ENCODE peak calls at places on chromosomes 6 and 20, in nine cellular contexts. One of them, this sample, is unnamed.

GRCh38 chr6:149861603-149862423 is 2.3 kb downstream of the LRP11 start:
- DNase-seq in RWPE1: no peak
- DNase-seq in endothelial cell: no peak
- DNase-seq in progenitor cell of endocrine pancreas: no peak
- DNase-seq in A549: no peak
- DNase-seq in GM13976: no peak
- DNase-seq in NB4: no peak
- DNase-seq in cardiac muscle cell: no peak
- DNase-seq in choroid plexus epithelial cell: no peak
- DNase-seq in this sample: no peak

GRCh38 chr20:58839474-58839874 is 11.2 kb downstream of the GNAS-AS1 start:
- DNase-seq in RWPE1: peak; percentile 44
- DNase-seq in endothelial cell: peak; percentile 57
- DNase-seq in progenitor cell of endocrine pancreas: no peak
- DNase-seq in A549: peak; percentile 57
- DNase-seq in GM13976: no peak
- DNase-seq in NB4: peak; percentile 74
- DNase-seq in cardiac muscle cell: peak; percentile 72
- DNase-seq in choroid plexus epithelial cell: peak; percentile 36
- DNase-seq in this sample: peak; percentile 68

GRCh38 chr20:34516874-34517542 is 786 bp downstream of the DYNLRB1 start:
- DNase-seq in RWPE1: peak; percentile 64
- DNase-seq in endothelial cell: peak; percentile 21
- DNase-seq in progenitor cell of endocrine pancreas: no peak
- DNase-seq in A549: no peak
- DNase-seq in GM13976: no peak
- DNase-seq in NB4: peak; percentile 61
- DNase-seq in cardiac muscle cell: peak; percentile 28
- DNase-seq in choroid plexus epithelial cell: peak; percentile 27
- DNase-seq in this sample: peak; percentile 66

GRCh38 chr6:33860706-33861474 is 57.1 kb upstream of the MLN start:
- DNase-seq in RWPE1: no peak
- DNase-seq in endothelial cell: peak; percentile 30
- DNase-seq in progenitor cell of endocrine pancreas: no peak
- DNase-seq in A549: no peak
- DNase-seq in GM13976: no peak
- DNase-seq in NB4: peak; percentile 80
- DNase-seq in cardiac muscle cell: no peak
- DNase-seq in choroid plexus epithelial cell: peak; percentile 64
- DNase-seq in this sample: peak; percentile 44

GRCh38 chr20:44068311-44068710 is 118.7 kb downstream of the JPH2 start:
- DNase-seq in RWPE1: no peak
- DNase-seq in endothelial cell: no peak
- DNase-seq in progenitor cell of endocrine pancreas: no peak
- DNase-seq in A549: no peak
- DNase-seq in GM13976: no peak
- DNase-seq in NB4: peak; percentile 66
- DNase-seq in cardiac muscle cell: no peak
- DNase-seq in choroid plexus epithelial cell: no peak
- DNase-seq in this sample: peak; percentile 27

GRCh38 chr20:36821964-36822437 is 48.4 kb upstream of the DSN1 start:
- DNase-seq in RWPE1: no peak
- DNase-seq in endothelial cell: no peak
- DNase-seq in progenitor cell of endocrine pancreas: no peak
- DNase-seq in A549: no peak
- DNase-seq in GM13976: no peak
- DNase-seq in NB4: no peak
- DNase-seq in cardiac muscle cell: no peak
- DNase-seq in choroid plexus epithelial cell: no peak
- DNase-seq in this sample: no peak

GRCh38 chr6:113857565-113858066 is 471 bp downstream of the MARCKS start:
- DNase-seq in RWPE1: peak; percentile 28
- DNase-seq in endothelial cell: peak; percentile 8
- DNase-seq in progenitor cell of endocrine pancreas: no peak
- DNase-seq in A549: peak; percentile 20
- DNase-seq in GM13976: peak; percentile 24
- DNase-seq in NB4: peak; percentile 2
- DNase-seq in cardiac muscle cell: peak; percentile 38
- DNase-seq in choroid plexus epithelial cell: peak; percentile 41
- DNase-seq in this sample: peak; percentile 5

GRCh38 chr20:2879148-2879547 is 5.9 kb downstream of the PTPRA start:
- DNase-seq in RWPE1: peak; percentile 70
- DNase-seq in endothelial cell: no peak
- DNase-seq in progenitor cell of endocrine pancreas: no peak
- DNase-seq in A549: no peak
- DNase-seq in GM13976: no peak
- DNase-seq in NB4: no peak
- DNase-seq in cardiac muscle cell: no peak
- DNase-seq in choroid plexus epithelial cell: peak; percentile 56
- DNase-seq in this sample: no peak

GRCh38 chr6:152993847-152994246 is 8.7 kb downstream of the MTRF1L start:
- DNase-seq in RWPE1: no peak
- DNase-seq in endothelial cell: no peak
- DNase-seq in progenitor cell of endocrine pancreas: no peak
- DNase-seq in A549: no peak
- DNase-seq in GM13976: no peak
- DNase-seq in NB4: no peak
- DNase-seq in cardiac muscle cell: no peak
- DNase-seq in choroid plexus epithelial cell: no peak
- DNase-seq in this sample: no peak

GRCh38 chr6:69391106-69391505 is 405.7 kb downstream of the LMBRD1 start:
- DNase-seq in RWPE1: no peak
- DNase-seq in endothelial cell: no peak
- DNase-seq in progenitor cell of endocrine pancreas: no peak
- DNase-seq in A549: no peak
- DNase-seq in GM13976: no peak
- DNase-seq in NB4: no peak
- DNase-seq in cardiac muscle cell: no peak
- DNase-seq in choroid plexus epithelial cell: no peak
- DNase-seq in this sample: no peak

GRCh38 chr6:106141441-106142237 is 55.5 kb downstream of the PRDM1 start:
- DNase-seq in RWPE1: no peak
- DNase-seq in endothelial cell: no peak
- DNase-seq in progenitor cell of endocrine pancreas: no peak
- DNase-seq in A549: no peak
- DNase-seq in GM13976: peak; percentile 66
- DNase-seq in NB4: no peak
- DNase-seq in cardiac muscle cell: peak; percentile 55
- DNase-seq in choroid plexus epithelial cell: no peak
- DNase-seq in this sample: peak; percentile 96

GRCh38 chr6:114058435-114058834 is 87.5 kb upstream of the HDAC2 start:
- DNase-seq in RWPE1: no peak
- DNase-seq in endothelial cell: no peak
- DNase-seq in progenitor cell of endocrine pancreas: no peak
- DNase-seq in A549: no peak
- DNase-seq in GM13976: no peak
- DNase-seq in NB4: no peak
- DNase-seq in cardiac muscle cell: no peak
- DNase-seq in choroid plexus epithelial cell: no peak
- DNase-seq in this sample: no peak

DNA sequence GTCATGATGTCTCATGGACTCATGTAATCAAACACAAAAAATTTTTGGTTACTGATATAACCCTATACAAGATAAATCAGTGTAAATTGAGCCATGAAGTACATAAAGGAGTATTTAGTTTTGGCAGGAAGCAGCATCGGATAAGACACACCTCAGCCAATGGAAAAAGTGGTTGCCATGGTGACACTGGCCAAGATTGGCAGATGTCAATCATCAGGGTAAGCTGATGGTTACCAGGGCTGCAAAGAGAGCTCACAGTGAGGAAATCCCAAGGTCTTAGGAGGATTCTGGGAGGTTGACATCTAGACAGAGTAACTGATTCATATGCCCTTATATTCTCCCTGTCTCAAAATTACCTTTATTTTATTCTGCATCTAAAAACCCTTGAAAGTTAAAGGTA is 203.8 kb upstream of the PCSK2 start:
- DNase-seq in RWPE1: no peak
- DNase-seq in endothelial cell: no peak
- DNase-seq in progenitor cell of endocrine pancreas: no peak
- DNase-seq in A549: no peak
- DNase-seq in GM13976: no peak
- DNase-seq in NB4: no peak
- DNase-seq in cardiac muscle cell: no peak
- DNase-seq in choroid plexus epithelial cell: no peak
- DNase-seq in this sample: no peak
- TF ChIP-seq CTCF in RWPE1: no peak
- TF ChIP-seq CTCF in endothelial cell: no peak
- TF ChIP-seq CTCF in progenitor cell of endocrine pancreas: no peak
- TF ChIP-seq CTCF in A549: no peak
- TF ChIP-seq CTCF in GM13976: no peak
- TF ChIP-seq CTCF in NB4: no peak
- TF ChIP-seq CTCF in cardiac muscle cell: no peak
- TF ChIP-seq CTCF in choroid plexus epithelial cell: no peak
- TF ChIP-seq CTCF in this sample: no peak

GRCh38 chr6:127120109-127120786 is 1.8 kb downstream of the RSPO3 start:
- DNase-seq in RWPE1: no peak
- DNase-seq in endothelial cell: peak; percentile 15
- DNase-seq in progenitor cell of endocrine pancreas: peak; percentile 18
- DNase-seq in A549: no peak
- DNase-seq in GM13976: peak; percentile 32
- DNase-seq in NB4: no peak
- DNase-seq in cardiac muscle cell: no peak
- DNase-seq in choroid plexus epithelial cell: no peak
- DNase-seq in this sample: no peak

GRCh38 chr6:127120787-127121636 is 2.5 kb downstream of the RSPO3 start:
- DNase-seq in RWPE1: peak; percentile 57
- DNase-seq in endothelial cell: peak; percentile 88
- DNase-seq in progenitor cell of endocrine pancreas: peak; percentile 82
- DNase-seq in A549: peak; percentile 41
- DNase-seq in GM13976: peak; percentile 77
- DNase-seq in NB4: peak; percentile 88
- DNase-seq in cardiac muscle cell: peak; percentile 88
- DNase-seq in choroid plexus epithelial cell: peak; percentile 92
- DNase-seq in this sample: peak; percentile 81

GRCh38 chr6:127124196-127124595 is 5.7 kb downstream of the RSPO3 start:
- DNase-seq in RWPE1: no peak
- DNase-seq in endothelial cell: no peak
- DNase-seq in progenitor cell of endocrine pancreas: no peak
- DNase-seq in A549: no peak
- DNase-seq in GM13976: no peak
- DNase-seq in NB4: no peak
- DNase-seq in cardiac muscle cell: no peak
- DNase-seq in choroid plexus epithelial cell: no peak
- DNase-seq in this sample: no peak

GRCh38 chr6:127119361-127120108 is 1.1 kb downstream of the RSPO3 start:
- DNase-seq in RWPE1: no peak
- DNase-seq in endothelial cell: peak; percentile 34
- DNase-seq in progenitor cell of endocrine pancreas: peak; percentile 22
- DNase-seq in A549: peak; percentile 5
- DNase-seq in GM13976: peak; percentile 65
- DNase-seq in NB4: peak; percentile 12
- DNase-seq in cardiac muscle cell: peak; percentile 42
- DNase-seq in choroid plexus epithelial cell: no peak
- DNase-seq in this sample: peak; percentile 27

DNA sequence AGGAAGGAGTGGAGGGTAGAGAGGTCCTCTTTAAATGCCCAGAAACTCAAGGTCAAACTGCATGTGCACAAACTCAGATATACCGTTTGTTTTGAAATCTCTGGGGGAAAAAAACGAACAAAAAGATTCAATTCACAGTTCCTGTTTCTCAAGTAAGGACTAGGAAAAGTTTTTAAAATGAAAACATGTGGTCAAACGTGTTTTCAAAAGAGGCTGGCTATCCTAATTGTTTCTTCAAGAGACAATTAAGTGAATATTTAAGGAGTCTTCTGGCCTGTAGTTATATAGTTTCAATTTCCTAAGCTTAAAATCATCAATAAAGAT is 3.1 kb downstream of the RSPO3 start:
- DNase-seq in RWPE1: no peak
- DNase-seq in endothelial cell: no peak
- DNase-seq in progenitor cell of endocrine pancreas: no peak
- DNase-seq in A549: no peak
- DNase-seq in GM13976: no peak
- DNase-seq in NB4: no peak
- DNase-seq in cardiac muscle cell: no peak
- DNase-seq in choroid plexus epithelial cell: no peak
- DNase-seq in this sample: no peak
- TF ChIP-seq CTCF in RWPE1: no peak
- TF ChIP-seq CTCF in endothelial cell: no peak
- TF ChIP-seq CTCF in progenitor cell of endocrine pancreas: no peak
- TF ChIP-seq CTCF in A549: no peak
- TF ChIP-seq CTCF in GM13976: no peak
- TF ChIP-seq CTCF in NB4: no peak
- TF ChIP-seq CTCF in cardiac muscle cell: no peak
- TF ChIP-seq CTCF in choroid plexus epithelial cell: no peak
- TF ChIP-seq CTCF in this sample: no peak

GRCh38 chr6:1890987-1891386 is 281.3 kb downstream of the FOXC1 start:
- DNase-seq in RWPE1: no peak
- DNase-seq in endothelial cell: no peak
- DNase-seq in progenitor cell of endocrine pancreas: no peak
- DNase-seq in A549: no peak
- DNase-seq in GM13976: no peak
- DNase-seq in NB4: no peak
- DNase-seq in cardiac muscle cell: no peak
- DNase-seq in choroid plexus epithelial cell: no peak
- DNase-seq in this sample: peak; percentile 7

GRCh38 chr6:1894954-1895353 is 285.2 kb downstream of the FOXC1 start:
- DNase-seq in RWPE1: peak; percentile 63
- DNase-seq in endothelial cell: no peak
- DNase-seq in progenitor cell of endocrine pancreas: no peak
- DNase-seq in A549: no peak
- DNase-seq in GM13976: no peak
- DNase-seq in NB4: no peak
- DNase-seq in cardiac muscle cell: no peak
- DNase-seq in choroid plexus epithelial cell: no peak
- DNase-seq in this sample: no peak

GRCh38 chr6:1892716-1893115 is 283.0 kb downstream of the FOXC1 start:
- DNase-seq in RWPE1: no peak
- DNase-seq in endothelial cell: no peak
- DNase-seq in progenitor cell of endocrine pancreas: no peak
- DNase-seq in A549: no peak
- DNase-seq in GM13976: no peak
- DNase-seq in NB4: no peak
- DNase-seq in cardiac muscle cell: no peak
- DNase-seq in choroid plexus epithelial cell: no peak
- DNase-seq in this sample: no peak

GRCh38 chr6:1895721-1896120 is 286.0 kb downstream of the FOXC1 start:
- DNase-seq in RWPE1: no peak
- DNase-seq in endothelial cell: no peak
- DNase-seq in progenitor cell of endocrine pancreas: no peak
- DNase-seq in A549: no peak
- DNase-seq in GM13976: no peak
- DNase-seq in NB4: no peak
- DNase-seq in cardiac muscle cell: no peak
- DNase-seq in choroid plexus epithelial cell: peak; percentile 20
- DNase-seq in this sample: no peak

GRCh38 chr6:1893470-1894130 is 283.9 kb downstream of the FOXC1 start:
- DNase-seq in RWPE1: no peak
- DNase-seq in endothelial cell: peak; percentile 34
- DNase-seq in progenitor cell of endocrine pancreas: no peak
- DNase-seq in A549: no peak
- DNase-seq in GM13976: no peak
- DNase-seq in NB4: no peak
- DNase-seq in cardiac muscle cell: peak; percentile 22
- DNase-seq in choroid plexus epithelial cell: peak; percentile 62
- DNase-seq in this sample: no peak
- TF ChIP-seq CTCF in RWPE1: no peak
- TF ChIP-seq CTCF in endothelial cell: peak; percentile 21
- TF ChIP-seq CTCF in progenitor cell of endocrine pancreas: peak; percentile 38
- TF ChIP-seq CTCF in A549: peak; percentile 6
- TF ChIP-seq CTCF in GM13976: no peak
- TF ChIP-seq CTCF in NB4: peak; percentile 13
- TF ChIP-seq CTCF in cardiac muscle cell: peak; percentile 40
- TF ChIP-seq CTCF in choroid plexus epithelial cell: peak; percentile 77
- TF ChIP-seq CTCF in this sample: no peak

GRCh38 chr6:1363729-1364572 is 25.4 kb upstream of the FOXF2 start:
- DNase-seq in RWPE1: no peak
- DNase-seq in endothelial cell: peak; percentile 52
- DNase-seq in progenitor cell of endocrine pancreas: no peak
- DNase-seq in A549: no peak
- DNase-seq in GM13976: no peak
- DNase-seq in NB4: peak; percentile 74
- DNase-seq in cardiac muscle cell: no peak
- DNase-seq in choroid plexus epithelial cell: peak; percentile 50
- DNase-seq in this sample: no peak
- TF ChIP-seq CTCF in RWPE1: no peak
- TF ChIP-seq CTCF in endothelial cell: peak; percentile 13
- TF ChIP-seq CTCF in progenitor cell of endocrine pancreas: peak; percentile 22
- TF ChIP-seq CTCF in A549: peak; percentile 30
- TF ChIP-seq CTCF in GM13976: no peak
- TF ChIP-seq CTCF in NB4: peak; percentile 51
- TF ChIP-seq CTCF in cardiac muscle cell: peak; percentile 19
- TF ChIP-seq CTCF in choroid plexus epithelial cell: peak; percentile 57
- TF ChIP-seq CTCF in this sample: no peak

This sample was measured in activated CD8-positive, alpha-beta T cell treated with anti-CD3 and anti-CD28 coated beads for 36 hours.